ENCODE peak calls at places on chromosomes 16 and 17, in ten cellular contexts. L, B, K, E, M, P, G, C, S and I are unnamed samples.

GRCh38 chr16:54886078-54886477 is 44.6 kb upstream of the IRX5 start:
- DNase-seq in L (no peak), B (no peak), K (no peak), E (no peak), M (no peak), P (no peak), G (no peak), C (no peak), S (no peak), I (no peak)

GRCh38 chr16:57823836-57824235 is 21.5 kb upstream of the KIFC3 start:
- DNase-seq in L (peak), B (no peak), K (no peak), E (no peak), M (no peak), P (no peak), G (no peak), C (no peak), S (no peak), I (peak)

GRCh38 chr17:1039511-1040215 is 42.7 kb downstream of the TIMM22 start:
- DNase-seq in L (peak), B (peak), K (no peak), E (no peak), M (peak), P (peak), G (no peak), C (peak), S (no peak), I (no peak)

GRCh38 chr17:68327823-68328557 is 36.7 kb downstream of the ARSG start:
- DNase-seq in L (no peak), B (no peak), K (no peak), E (no peak), M (no peak), P (no peak), G (no peak), C (no peak), S (no peak), I (no peak)

GRCh38 chr16:2860826-2861567 is 3.0 kb upstream of the PRSS22 start:
- DNase-seq in L (no peak), B (peak), K (no peak), E (peak), M (no peak), P (no peak), G (no peak), C (peak), S (no peak), I (peak)

GRCh38 chr17:81522491-81523125 is 5.6 kb upstream of the FSCN2 start:
- DNase-seq in L (peak), B (no peak), K (no peak), E (no peak), M (no peak), P (no peak), G (no peak), C (no peak), S (no peak), I (no peak)

GRCh38 chr17:77877019-77877418 is 81.5 kb upstream of the TNRC6C start:
- DNase-seq in L (no peak), B (no peak), K (no peak), E (no peak), M (no peak), P (no peak), G (no peak), C (no peak), S (no peak), I (no peak)

GRCh38 chr16:77943770-77944169 is 78.6 kb upstream of the CLEC3A start:
- DNase-seq in L (no peak), B (no peak), K (no peak), E (no peak), M (no peak), P (no peak), G (no peak), C (no peak), S (no peak), I (no peak)

GRCh38 chr16:57732011-57732410 is 3.6 kb upstream of the KATNB1 start:
- DNase-seq in L (no peak), B (peak), K (no peak), E (peak), M (no peak), P (no peak), G (peak), C (peak), S (no peak), I (no peak)

GRCh38 chr16:55207679-55208294 is 116.2 kb upstream of the IRX6 start:
- DNase-seq in L (no peak), B (no peak), K (no peak), E (no peak), M (no peak), P (no peak), G (no peak), C (no peak), S (no peak), I (no peak)

GRCh38 chr17:70254735-70255460 is 85.6 kb downstream of the KCNJ2 start:
- DNase-seq in L (no peak), B (peak), K (no peak), E (peak), M (no peak), P (no peak), G (no peak), C (peak), S (no peak), I (peak)

GRCh38 chr16:4578961-4579530 is 22.9 kb downstream of the C16orf96 start:
- DNase-seq in L (no peak), B (no peak), K (no peak), E (no peak), M (no peak), P (no peak), G (no peak), C (no peak), S (no peak), I (no peak)

GRCh38 chr17:32490101-32490482 is 3.3 kb downstream of the CDK5R1 start:
- DNase-seq in L (no peak), B (no peak), K (no peak), E (no peak), M (no peak), P (no peak), G (no peak), C (no peak), S (no peak), I (no peak)

GRCh38 chr16:56569971-56570370 is 5.1 kb downstream of the MT4 start:
- DNase-seq in L (no peak), B (no peak), K (no peak), E (no peak), M (no peak), P (no peak), G (no peak), C (no peak), S (no peak), I (no peak)

GRCh38 chr16:59632266-59632855 is 898.2 kb upstream of the GOT2 start:
- DNase-seq in L (no peak), B (peak), K (no peak), E (peak), M (no peak), P (no peak), G (peak), C (peak), S (no peak), I (no peak)

GRCh38 chr17:50620237-50620636 is 14.4 kb upstream of the ABCC3 start:
- DNase-seq in L (no peak), B (no peak), K (no peak), E (no peak), M (no peak), P (no peak), G (no peak), C (no peak), S (no peak), I (no peak)

GRCh38 chr17:9367186-9367585 is 208.4 kb downstream of the STX8 start:
- DNase-seq in L (no peak), B (no peak), K (no peak), E (no peak), M (no peak), P (no peak), G (no peak), C (no peak), S (no peak), I (no peak)

GRCh38 chr17:76161619-76162222 is 20.7 kb upstream of the FOXJ1 start:
- DNase-seq in L (no peak), B (no peak), K (no peak), E (no peak), M (no peak), P (no peak), G (no peak), C (no peak), S (no peak), I (no peak)

GRCh38 chr16:66741131-66741900 is 10.1 kb downstream of the DYNC1LI2 start:
- DNase-seq in L (peak), B (peak), K (no peak), E (peak), M (peak), P (peak), G (peak), C (peak), S (peak), I (peak)

GRCh38 chr16:74019608-74020007 is 277.0 kb upstream of the PSMD7 start:
- DNase-seq in L (no peak), B (no peak), K (no peak), E (no peak), M (no peak), P (no peak), G (no peak), C (no peak), S (no peak), I (no peak)

GRCh38 chr16:5615868-5616642 is 518.5 kb upstream of the EEF2KMT start:
- DNase-seq in L (peak), B (peak), K (no peak), E (no peak), M (no peak), P (peak), G (peak), C (peak), S (peak), I (no peak)

GRCh38 chr17:62703269-62703775 is 75.9 kb downstream of the MRC2 start:
- DNase-seq in L (no peak), B (peak), K (no peak), E (peak), M (no peak), P (no peak), G (peak), C (peak), S (peak), I (no peak)

GRCh38 chr17:14784997-14785696 is 480.0 kb downstream of the PMP22 start:
- DNase-seq in L (peak), B (no peak), K (no peak), E (no peak), M (no peak), P (no peak), G (no peak), C (no peak), S (peak), I (no peak)

GRCh38 chr17:10050597-10051101 is 145.6 kb upstream of the RCVRN start:
- DNase-seq in L (no peak), B (peak), K (no peak), E (peak), M (no peak), P (no peak), G (no peak), C (peak), S (no peak), I (no peak)

GRCh38 chr16:25192096-25192495 is 24.7 kb upstream of the AQP8 start:
- DNase-seq in L (no peak), B (no peak), K (no peak), E (peak), M (no peak), P (no peak), G (peak), C (peak), S (no peak), I (peak)

GRCh38 chr17:63126607-63127006 is 160.6 kb downstream of the TANC2 start:
- DNase-seq in L (no peak), B (no peak), K (no peak), E (peak), M (no peak), P (no peak), G (no peak), C (peak), S (peak), I (no peak)

DNA sequence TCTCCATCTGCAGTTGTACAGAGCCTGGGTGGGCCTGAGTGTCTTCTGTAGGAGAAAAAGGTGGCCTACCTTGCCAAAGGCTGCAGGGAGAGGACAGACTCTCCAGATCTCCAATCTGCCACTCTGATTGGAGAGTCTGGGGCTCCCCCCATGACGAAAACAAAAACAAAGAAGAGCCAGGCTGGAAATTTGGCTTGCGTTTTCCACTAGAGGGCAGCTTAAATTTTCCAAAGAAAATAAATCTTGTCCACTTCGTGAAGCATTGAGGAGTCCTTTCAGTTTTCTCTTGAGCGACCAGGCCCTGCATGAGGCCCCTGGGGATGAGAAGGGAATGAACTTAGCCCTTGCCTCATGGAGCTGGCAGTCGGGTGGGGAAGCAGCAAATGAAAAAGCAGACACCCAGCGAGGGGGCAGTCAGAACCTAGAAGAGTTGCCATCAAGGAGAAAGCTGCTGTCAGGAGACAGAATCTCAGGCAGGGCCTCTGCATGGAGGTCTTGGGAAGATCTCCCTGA is 8.2 kb upstream of the SHCBP1 start:
- DNase-seq in L (no peak), B (peak), K (no peak), E (peak), M (no peak), P (no peak), G (peak), C (peak), S (peak), I (no peak)
- TF ChIP-seq CTCF in L (peak), B (peak), K (peak), E (peak), M (no peak), P (no peak), G (peak), C (peak), S (no peak), I (peak)

GRCh38 chr16:30535777-30536190 is 1.1 kb upstream of the ZNF747 start:
- DNase-seq in L (peak), B (peak), K (no peak), E (peak), M (peak), P (peak), G (peak), C (peak), S (peak), I (no peak)
- TF ChIP-seq CTCF in L (peak), B (peak), K (peak), E (peak), M (peak), P (peak), G (peak), C (peak), S (no peak), I (peak)

GRCh38 chr17:44083250-44083849 is 12.8 kb downstream of the G6PC3 start:
- DNase-seq in L (peak), B (no peak), K (no peak), E (no peak), M (no peak), P (no peak), G (no peak), C (no peak), S (peak), I (no peak)

GRCh38 chr17:44081681-44082080 is 11.1 kb downstream of the G6PC3 start:
- DNase-seq in L (no peak), B (peak), K (no peak), E (no peak), M (no peak), P (no peak), G (no peak), C (peak), S (no peak), I (no peak)

GRCh38 chr17:44084921-44085320 is 14.4 kb downstream of the G6PC3 start:
- DNase-seq in L (no peak), B (no peak), K (no peak), E (no peak), M (no peak), P (no peak), G (no peak), C (no peak), S (no peak), I (no peak)

GRCh38 chr17:44082206-44082605 is 11.7 kb downstream of the G6PC3 start:
- DNase-seq in L (no peak), B (no peak), K (no peak), E (no peak), M (no peak), P (no peak), G (no peak), C (no peak), S (no peak), I (no peak)

GRCh38 chr17:44084131-44084538 is 13.6 kb downstream of the G6PC3 start:
- DNase-seq in L (no peak), B (no peak), K (no peak), E (no peak), M (no peak), P (no peak), G (no peak), C (no peak), S (peak), I (no peak)
- TF ChIP-seq CTCF in L (peak), B (peak), K (no peak), E (no peak), M (peak), P (no peak), G (peak), C (peak), S (peak), I (peak)

GRCh38 chr16:23055481-23055880 is 93.8 kb downstream of the USP31 start:
- DNase-seq in L (no peak), B (no peak), K (no peak), E (no peak), M (no peak), P (no peak), G (no peak), C (no peak), S (no peak), I (no peak)
- TF ChIP-seq CTCF in L (no peak), B (no peak), K (no peak), E (no peak), M (no peak), P (no peak), G (no peak), C (no peak), S (no peak), I (no peak)

GRCh38 chr17:58327363-58328194 is 1.0 kb downstream of the TSPOAP1 start:
- DNase-seq in L (no peak), B (no peak), K (no peak), E (no peak), M (no peak), P (no peak), G (no peak), C (no peak), S (no peak), I (no peak)

GRCh38 chr17:58325976-58326468 is 2.6 kb downstream of the TSPOAP1 start:
- DNase-seq in L (no peak), B (no peak), K (no peak), E (no peak), M (no peak), P (no peak), G (no peak), C (no peak), S (no peak), I (no peak)

GRCh38 chr17:58325289-58325726 is 3.3 kb downstream of the TSPOAP1 start:
- DNase-seq in L (no peak), B (no peak), K (no peak), E (no peak), M (no peak), P (no peak), G (no peak), C (no peak), S (no peak), I (no peak)

GRCh38 chr17:58328195-58329034 is at the start of gene TSPOAP1:
- DNase-seq in L (no peak), B (no peak), K (no peak), E (no peak), M (no peak), P (no peak), G (no peak), C (no peak), S (no peak), I (no peak)

DNA sequence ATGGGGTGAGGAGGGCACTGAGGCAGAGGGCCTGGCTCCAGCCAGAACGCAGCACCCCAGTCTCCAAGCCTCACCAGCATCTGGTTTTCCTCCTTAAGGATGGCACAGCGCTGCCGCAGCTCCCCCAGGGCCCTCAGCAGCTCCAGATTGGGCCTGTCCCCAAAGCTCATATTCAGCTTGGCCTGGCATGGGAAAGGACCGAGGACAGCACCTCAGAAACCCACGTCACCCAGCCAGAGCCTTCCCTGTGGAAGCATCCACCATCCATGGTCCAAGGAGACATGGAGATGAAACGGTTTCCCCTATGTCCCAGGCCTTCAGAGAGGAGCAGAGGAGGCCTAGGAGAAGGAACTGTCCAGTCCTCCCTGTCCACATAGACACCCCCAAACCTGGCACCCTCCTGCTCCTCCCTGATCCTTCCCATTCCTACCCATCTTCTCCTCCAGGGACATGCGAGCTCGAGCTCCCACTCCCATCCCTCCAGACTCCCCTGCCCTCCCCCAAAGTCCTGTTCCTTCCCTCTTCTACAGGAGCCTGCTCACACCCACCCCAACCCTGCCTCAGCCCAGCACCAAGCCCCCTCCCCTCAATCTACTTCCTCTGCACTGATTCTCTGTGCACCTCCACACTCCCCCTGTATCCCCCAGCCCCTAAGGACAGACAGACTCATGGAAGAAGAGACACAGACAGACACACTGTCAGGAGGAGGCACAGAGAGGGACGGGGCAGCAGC is 1.8 kb downstream of the TSPOAP1 start:
- DNase-seq in L (no peak), B (no peak), K (no peak), E (no peak), M (no peak), P (no peak), G (no peak), C (no peak), S (no peak), I (no peak)
- TF ChIP-seq CTCF in L (no peak), B (no peak), K (no peak), E (no peak), M (no peak), P (no peak), G (no peak), C (no peak), S (no peak), I (no peak)

DNA sequence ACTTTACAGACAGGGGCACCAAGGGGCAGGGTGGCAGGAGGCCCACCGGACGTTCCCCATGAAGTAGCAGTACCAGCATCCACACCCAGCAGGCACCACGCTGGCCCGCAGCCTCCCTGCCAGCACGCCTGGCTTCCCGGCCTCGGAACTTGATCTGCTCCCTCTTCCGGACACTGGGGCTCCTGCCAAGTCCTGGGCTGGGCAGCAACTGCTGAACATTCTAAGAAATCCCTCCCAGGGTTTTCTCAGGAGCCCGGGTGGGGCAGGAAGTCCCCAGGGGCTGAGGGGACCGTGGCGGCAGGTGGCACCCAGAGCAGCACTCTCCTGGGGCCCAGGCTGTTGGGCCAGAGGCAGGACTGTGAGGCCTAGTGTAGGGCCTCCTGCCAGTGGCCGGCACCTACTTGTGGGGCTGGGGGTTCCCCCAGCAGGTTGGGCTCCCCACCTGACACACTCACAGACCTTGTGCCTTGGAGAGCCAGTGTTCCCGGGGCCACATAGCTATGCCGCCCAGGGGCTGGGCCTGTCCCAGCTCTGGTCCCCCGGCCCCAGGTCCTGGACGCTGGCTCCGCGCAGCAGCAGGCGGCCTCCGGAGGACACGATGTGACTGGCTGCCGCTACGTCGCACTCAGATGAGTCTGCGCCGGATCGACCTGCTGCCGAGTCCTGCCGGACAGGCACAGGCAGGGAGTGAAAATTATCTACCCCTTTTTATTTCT is 86.2 kb upstream of the CBX4 start:
- DNase-seq in L (peak), B (no peak), K (no peak), E (peak), M (peak), P (no peak), G (no peak), C (no peak), S (peak), I (no peak)
- TF ChIP-seq CTCF in L (no peak), B (no peak), K (no peak), E (peak), M (no peak), P (no peak), G (no peak), C (no peak), S (peak), I (no peak)

DNA sequence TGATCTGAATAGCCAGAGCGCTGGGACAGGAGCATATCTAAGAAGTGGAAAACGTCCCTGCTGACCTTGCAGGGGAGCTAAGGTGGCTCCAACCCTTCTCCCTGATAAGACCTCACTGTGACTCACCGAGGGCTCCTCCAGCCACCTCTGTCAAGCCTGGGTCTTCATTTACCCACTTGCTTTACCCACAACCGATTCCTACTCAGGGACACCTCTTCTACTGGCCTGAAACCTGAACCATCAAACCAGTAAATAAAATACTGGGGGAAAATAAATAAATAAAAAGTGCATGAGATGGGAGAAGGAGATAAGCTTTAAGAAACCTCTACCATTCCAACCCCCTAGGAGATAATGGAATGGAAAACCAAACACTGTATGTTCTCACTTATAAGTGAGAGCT is 80.2 kb upstream of the ALOX12 start:
- DNase-seq in L (no peak), B (no peak), K (no peak), E (no peak), M (no peak), P (no peak), G (no peak), C (no peak), S (no peak), I (no peak)
- TF ChIP-seq CTCF in L (no peak), B (no peak), K (no peak), E (no peak), M (no peak), P (no peak), G (no peak), C (no peak), S (no peak), I (no peak)

GRCh38 chr16:85639529-85640253 is 26.6 kb downstream of the GSE1 start:
- DNase-seq in L (peak), B (no peak), K (no peak), E (no peak), M (peak), P (no peak), G (no peak), C (no peak), S (no peak), I (no peak)
- TF ChIP-seq CTCF in L (no peak), B (no peak), K (no peak), E (no peak), M (peak), P (no peak), G (no peak), C (no peak), S (no peak), I (peak)